ENCODE peak calls at places on chromosomes 2 and 18, in ten cellular contexts. U is GM13977, C is osteocyte, X is upper lobe of right lung, F is BJ, E is fibroblast of villous mesenchyme, G is transverse colon, A is neural progenitor cell, O is RWPE1, B is nephron progenitor cell. K is an unnamed sample.
A peak's percentile ranks its signal among the peaks of the same experiment; 100 is the strongest.

GRCh38 chr2:234679766-234680687 is 183.1 kb upstream of the ARL4C start:
- DNase-seq in B (no peak), X (no peak), G (peak; percentile 45), U (no peak), F (peak; percentile 99), E (peak; percentile 99), O (peak; percentile 74), C (peak; percentile 71), A (no peak), K (peak; percentile 80)

GRCh38 chr2:170276926-170277571 is 99.1 kb downstream of the MYO3B start:
- DNase-seq in E (peak; percentile 1), A (no peak), F (no peak), C (no peak), U (no peak), G (no peak), B (no peak), O (no peak), X (no peak), K (no peak)

GRCh38 chr2:62485780-62486765 is 19.9 kb downstream of the TMEM17 start:
- DNase-seq in F (no peak), O (peak; percentile 34), B (no peak), G (no peak), E (peak; percentile 45), C (no peak), U (no peak), X (no peak), A (no peak), K (peak; percentile 44)

GRCh38 chr2:79832540-79833234 is 319.8 kb downstream of the CTNNA2 start:
- DNase-seq in X (no peak), O (no peak), G (no peak), U (no peak), C (no peak), B (no peak), F (no peak), E (no peak), A (peak; percentile 39), K (no peak)

GRCh38 chr18:55869547-55869946 is 281.6 kb upstream of the TCF4 start:
- DNase-seq in E (no peak), X (no peak), A (no peak), B (no peak), G (no peak), C (no peak), F (no peak), U (no peak), O (no peak), K (no peak)

GRCh38 chr2:44342854-44343253 is 18.4 kb downstream of the PREPL start:
- DNase-seq in A (peak; percentile 39), G (no peak), C (no peak), O (peak; percentile 6), B (no peak), E (peak; percentile 28), F (no peak), U (no peak), X (no peak), K (peak; percentile 49)

GRCh38 chr2:5696351-5696740 is 4.2 kb downstream of the SOX11 start:
- DNase-seq in O (no peak), A (peak; percentile 60), G (no peak), F (no peak), C (no peak), U (no peak), X (no peak), E (no peak), B (peak; percentile 60), K (no peak)

GRCh38 chr2:51981813-51982212 is 949.9 kb upstream of the NRXN1 start:
- DNase-seq in O (no peak), B (no peak), U (no peak), F (no peak), C (no peak), G (no peak), X (no peak), E (peak; percentile 11), A (no peak), K (peak; percentile 73)

GRCh38 chr2:21096458-21096857 is 27.3 kb upstream of the TDRD15 start:
- DNase-seq in G (no peak), F (no peak), X (no peak), E (no peak), U (no peak), C (no peak), O (no peak), B (no peak), A (no peak), K (no peak)

GRCh38 chr2:46445561-46445960 is 33.8 kb upstream of the TMEM247 start:
- DNase-seq in X (no peak), E (peak; percentile 57), A (no peak), G (no peak), O (no peak), B (no peak), C (no peak), F (no peak), U (no peak), K (no peak)

GRCh38 chr2:165002638-165003037 is 47.3 kb upstream of the SLC38A11 start:
- DNase-seq in U (no peak), X (no peak), C (no peak), B (no peak), A (no peak), G (no peak), E (no peak), F (no peak), O (no peak), K (no peak)

GRCh38 chr2:209936106-209936663 is 66.3 kb upstream of the RPE start:
- DNase-seq in G (no peak), C (no peak), E (no peak), U (no peak), F (no peak), B (no peak), O (no peak), A (no peak), X (no peak), K (peak; percentile 53)

GRCh38 chr2:101440127-101440738 is 34.7 kb downstream of the RFX8 start:
- DNase-seq in U (no peak), X (no peak), B (no peak), C (no peak), O (no peak), G (no peak), A (no peak), E (peak; percentile 99), F (no peak), K (peak; percentile 77)

GRCh38 chr2:169637620-169638019 is 53.5 kb downstream of the PPIG start:
- DNase-seq in A (no peak), C (no peak), X (no peak), E (peak; percentile 88), U (no peak), F (peak; percentile 64), G (no peak), O (peak; percentile 15), B (no peak), K (peak; percentile 86)

GRCh38 chr2:242012956-242013764 is 143.6 kb downstream of the RTP5 start:
- DNase-seq in E (no peak), F (no peak), G (no peak), C (no peak), A (no peak), U (no peak), O (no peak), B (no peak), X (no peak), K (no peak)

GRCh38 chr2:25587361-25587760 is 86.0 kb downstream of the DTNB start:
- DNase-seq in U (peak; percentile 31), E (peak; percentile 15), F (peak; percentile 16), X (no peak), O (peak; percentile 24), G (no peak), A (no peak), B (no peak), C (no peak), K (peak; percentile 65)

DNA sequence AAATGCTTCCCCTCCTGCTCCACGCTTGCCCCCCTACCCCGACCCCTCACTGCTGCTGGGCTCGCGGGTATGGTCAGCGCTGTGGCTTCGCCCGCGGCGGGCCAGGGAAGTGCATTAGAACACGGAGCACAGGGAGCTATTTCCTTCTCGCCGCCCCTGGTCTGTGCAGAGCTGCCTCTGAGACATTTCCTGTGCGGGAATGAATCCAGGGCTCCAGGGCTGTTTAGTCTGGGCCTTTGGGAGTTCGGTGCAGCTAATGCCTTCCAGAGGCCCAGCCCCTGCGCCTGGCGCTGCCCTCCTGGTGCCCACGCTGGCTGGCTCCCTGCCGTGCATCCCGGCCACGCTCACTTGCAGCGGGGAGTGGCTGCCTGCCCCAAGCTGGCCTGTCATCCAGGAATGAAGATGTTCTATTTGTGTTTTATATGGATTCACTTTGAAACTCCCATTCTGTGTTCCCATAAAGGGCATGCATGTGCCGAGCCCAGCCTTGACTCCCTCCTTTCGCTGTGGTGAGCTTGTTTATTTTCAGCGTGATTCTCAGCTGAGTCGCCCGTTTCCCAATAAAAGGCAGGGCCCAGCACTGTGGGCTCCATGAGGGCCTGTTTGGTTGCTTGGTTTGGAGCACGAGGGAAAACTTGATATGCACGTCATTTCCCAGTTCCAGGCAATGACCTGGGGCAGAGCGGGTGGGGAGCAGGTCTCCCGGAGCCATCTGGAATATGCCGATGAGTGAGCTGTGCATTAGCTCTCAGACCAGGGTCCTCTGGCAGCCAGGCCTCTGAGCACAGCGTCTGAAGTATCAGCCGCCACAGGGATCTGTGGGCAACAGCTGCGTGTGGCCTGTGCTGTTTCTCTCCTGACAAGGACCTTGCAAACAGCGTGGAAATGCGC is 42.7 kb downstream of the SH3RF3 start:
- DNase-seq in O (peak; percentile 30), F (peak; percentile 97), G (peak; percentile 54), U (no peak), A (no peak), C (peak; percentile 94), B (no peak), X (no peak), E (peak; percentile 100), K (peak; percentile 97)
- TF ChIP-seq CTCF in O (peak; percentile 20), F (peak; percentile 50), G (peak; percentile 43), U (no peak), A (no peak), C (peak; percentile 29), B (no peak), X (peak; percentile 31), E (peak; percentile 34), K (peak; percentile 42)

GRCh38 chr2:22281033-22281432 is 1103.9 kb upstream of the KLHL29 start:
- DNase-seq in B (no peak), F (peak; percentile 28), X (no peak), U (no peak), O (no peak), G (no peak), C (no peak), E (peak; percentile 3), A (no peak), K (peak; percentile 91)
- TF ChIP-seq CTCF in B (no peak), F (no peak), X (no peak), U (no peak), O (no peak), G (no peak), C (no peak), E (no peak), A (no peak), K (no peak)

DNA sequence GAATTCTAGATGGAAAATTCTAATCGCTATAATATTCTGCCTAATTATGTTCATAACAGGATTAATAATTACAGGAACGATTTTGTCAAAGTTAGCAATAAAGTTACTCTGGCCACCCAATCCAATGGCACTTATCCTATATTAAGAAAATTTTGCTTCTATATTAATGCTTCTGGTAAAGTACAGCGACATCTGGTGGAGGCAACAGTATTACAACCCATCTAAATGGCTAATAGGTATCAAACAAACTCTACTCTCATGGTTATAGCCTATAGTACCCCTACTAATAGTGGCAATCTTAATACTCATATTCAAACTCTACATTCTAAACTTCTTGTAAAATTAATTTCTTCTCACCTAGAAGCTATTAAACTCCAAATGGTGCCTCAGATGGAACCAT is 1084.7 kb upstream of the LRRTM1 start:
- DNase-seq in G (no peak), B (no peak), F (no peak), E (no peak), U (no peak), C (no peak), O (no peak), X (no peak), A (no peak), K (peak; percentile 0)
- TF ChIP-seq CTCF in G (no peak), B (no peak), F (no peak), E (peak; percentile 9), U (peak; percentile 43), C (no peak), O (peak; percentile 9), X (no peak), A (peak; percentile 37), K (no peak)

GRCh38 chr2:59301466-59302402 is 1060.6 kb upstream of the FANCL start:
- DNase-seq in U (peak; percentile 8), A (peak; percentile 75), X (no peak), F (peak; percentile 26), E (peak; percentile 78), G (peak; percentile 21), C (no peak), B (peak; percentile 46), O (peak; percentile 62), K (peak; percentile 81)
- TF ChIP-seq CTCF in U (peak; percentile 59), A (peak; percentile 65), X (peak; percentile 66), F (peak; percentile 63), E (peak; percentile 53), G (peak; percentile 60), C (peak; percentile 67), B (peak; percentile 65), O (peak; percentile 27), K (peak; percentile 69)

K was measured in choroid plexus epithelial cell.